ENCODE peak calls at places on chromosomes 16 and 17, in four cellular contexts. B is GM23338, P is breast epithelium, A is GM12878. O is an unnamed sample.

GRCh38 chr16:85173981-85174751 is 61.9 kb upstream of the CIBAR2 start:
- DNase-seq in P (no peak), A (no peak), B (peak), O (no peak)

GRCh38 chr16:70736454-70737376 is 50.9 kb upstream of the MTSS2 start:
- DNase-seq in P (no peak), B (peak), A (no peak), O (no peak)

GRCh38 chr17:16129441-16129840 is 85.9 kb downstream of the NCOR1 start:
- DNase-seq in P (no peak), B (no peak), A (no peak), O (no peak)

GRCh38 chr17:28792877-28793666 is 49.3 kb downstream of the TRAF4 start:
- DNase-seq in B (peak), P (no peak), A (no peak), O (no peak)

GRCh38 chr17:47792979-47793378 is 28.6 kb downstream of the OSBPL7 start:
- DNase-seq in B (no peak), P (no peak), A (no peak), O (no peak)

GRCh38 chr16:72987480-72987901 is 60.4 kb downstream of the ZFHX3 start:
- DNase-seq in P (peak), A (no peak), B (no peak), O (no peak)

GRCh38 chr17:42685831-42686230 is 3.5 kb downstream of the CNTNAP1 start:
- DNase-seq in A (no peak), B (no peak), P (no peak), O (no peak)

GRCh38 chr16:77213542-77214108 is 14.4 kb downstream of the SYCE1L start:
- DNase-seq in P (no peak), A (no peak), B (no peak), O (no peak)

GRCh38 chr16:69593756-69594155 is 28.0 kb downstream of the NFAT5 start:
- DNase-seq in A (no peak), P (no peak), B (no peak), O (no peak)

GRCh38 chr17:38958326-38958725 is 8.9 kb downstream of the FBXO47 start:
- DNase-seq in B (no peak), P (no peak), A (no peak), O (no peak)

GRCh38 chr17:2362416-2362815 is 25.1 kb downstream of the SGSM2 start:
- DNase-seq in A (no peak), B (no peak), P (no peak), O (no peak)

GRCh38 chr17:74427048-74427762 is 4.7 kb upstream of the GPRC5C start:
- DNase-seq in A (no peak), P (peak), B (peak), O (no peak)

GRCh38 chr16:14500791-14501190 is 129.3 kb downstream of the PARN start:
- DNase-seq in B (no peak), P (no peak), A (no peak), O (no peak)

GRCh38 chr17:1058423-1059130 is 61.6 kb downstream of the TIMM22 start:
- DNase-seq in P (no peak), B (peak), A (no peak), O (no peak)

GRCh38 chr17:79463421-79464309 is 147.2 kb downstream of the RBFOX3 start:
- DNase-seq in B (no peak), A (no peak), P (no peak), O (no peak)

GRCh38 chr17:33328129-33328528 is 35.0 kb upstream of the ASIC2 start:
- DNase-seq in A (no peak), B (peak), P (no peak), O (no peak)

GRCh38 chr16:7745321-7745720 is 412.7 kb downstream of the RBFOX1 start:
- DNase-seq in B (no peak), A (no peak), P (no peak), O (no peak)

GRCh38 chr17:51540151-51540550 is 279.8 kb downstream of the UTP18 start:
- DNase-seq in A (no peak), B (peak), P (no peak), O (no peak)

GRCh38 chr17:5344914-5345313 is 62.8 kb downstream of the RABEP1 start:
- DNase-seq in A (no peak), B (no peak), P (no peak), O (no peak)

GRCh38 chr16:22373662-22374310 is 633 bp downstream of the CDR2 start:
- DNase-seq in A (no peak), B (peak), P (peak), O (no peak)

GRCh38 chr17:9931144-9931543 is 26.1 kb upstream of the RCVRN start:
- DNase-seq in B (no peak), P (no peak), A (no peak), O (no peak)

GRCh38 chr16:70688266-70688742 is 2.5 kb upstream of the MTSS2 start:
- DNase-seq in B (peak), P (no peak), A (no peak), O (no peak)

GRCh38 chr17:5011928-5012327 is 14.2 kb downstream of the KIF1C start:
- DNase-seq in A (peak), B (no peak), P (no peak), O (no peak)

GRCh38 chr16:21158208-21159110 is at the start of gene LDAF1:
- DNase-seq in A (no peak), B (peak), P (peak), O (no peak)

GRCh38 chr17:81928497-81929252 is 1.1 kb upstream of the MAFG start:
- DNase-seq in A (no peak), B (no peak), P (no peak), O (no peak)

GRCh38 chr17:39150795-39151679 is at the start of gene PLXDC1:
- DNase-seq in B (no peak), P (no peak), A (no peak), O (no peak)

GRCh38 chr17:30990458-30990857 is 19.6 kb downstream of the RNF135 start:
- DNase-seq in A (no peak), P (no peak), B (no peak), O (no peak)

GRCh38 chr17:39621523-39622379 is 5.0 kb upstream of the PPP1R1B start:
- DNase-seq in A (peak), B (peak), P (peak), O (peak)

GRCh38 chr16:85577899-85578598 is 35.1 kb upstream of the GSE1 start:
- DNase-seq in B (no peak), A (no peak), P (no peak), O (no peak)

GRCh38 chr17:19724501-19725420 is 8.4 kb upstream of the SLC47A2 start:
- DNase-seq in P (peak), B (no peak), A (no peak), O (no peak)

GRCh38 chr17:68567581-68567980 is 33.6 kb downstream of the FAM20A start:
- DNase-seq in P (no peak), A (no peak), B (no peak), O (no peak)

GRCh38 chr16:79770244-79771064 is 169.9 kb upstream of the MAF start:
- DNase-seq in A (peak), B (peak), P (peak), O (no peak)

GRCh38 chr16:79768594-79768993 is 168.1 kb upstream of the MAF start:
- DNase-seq in A (no peak), P (no peak), B (no peak), O (no peak)

GRCh38 chr16:79769320-79770243 is 169.0 kb upstream of the MAF start:
- DNase-seq in B (no peak), A (no peak), P (no peak), O (no peak)

GRCh38 chr16:79767597-79768280 is 167.2 kb upstream of the MAF start:
- DNase-seq in B (peak), A (no peak), P (no peak), O (no peak)

GRCh38 chr16:79772028-79772427 is 171.5 kb upstream of the MAF start:
- DNase-seq in A (no peak), P (no peak), B (no peak), O (no peak)
- H3K4me3 ChIP-seq in A (no peak), P (no peak), B (no peak), O (no peak)

DNA sequence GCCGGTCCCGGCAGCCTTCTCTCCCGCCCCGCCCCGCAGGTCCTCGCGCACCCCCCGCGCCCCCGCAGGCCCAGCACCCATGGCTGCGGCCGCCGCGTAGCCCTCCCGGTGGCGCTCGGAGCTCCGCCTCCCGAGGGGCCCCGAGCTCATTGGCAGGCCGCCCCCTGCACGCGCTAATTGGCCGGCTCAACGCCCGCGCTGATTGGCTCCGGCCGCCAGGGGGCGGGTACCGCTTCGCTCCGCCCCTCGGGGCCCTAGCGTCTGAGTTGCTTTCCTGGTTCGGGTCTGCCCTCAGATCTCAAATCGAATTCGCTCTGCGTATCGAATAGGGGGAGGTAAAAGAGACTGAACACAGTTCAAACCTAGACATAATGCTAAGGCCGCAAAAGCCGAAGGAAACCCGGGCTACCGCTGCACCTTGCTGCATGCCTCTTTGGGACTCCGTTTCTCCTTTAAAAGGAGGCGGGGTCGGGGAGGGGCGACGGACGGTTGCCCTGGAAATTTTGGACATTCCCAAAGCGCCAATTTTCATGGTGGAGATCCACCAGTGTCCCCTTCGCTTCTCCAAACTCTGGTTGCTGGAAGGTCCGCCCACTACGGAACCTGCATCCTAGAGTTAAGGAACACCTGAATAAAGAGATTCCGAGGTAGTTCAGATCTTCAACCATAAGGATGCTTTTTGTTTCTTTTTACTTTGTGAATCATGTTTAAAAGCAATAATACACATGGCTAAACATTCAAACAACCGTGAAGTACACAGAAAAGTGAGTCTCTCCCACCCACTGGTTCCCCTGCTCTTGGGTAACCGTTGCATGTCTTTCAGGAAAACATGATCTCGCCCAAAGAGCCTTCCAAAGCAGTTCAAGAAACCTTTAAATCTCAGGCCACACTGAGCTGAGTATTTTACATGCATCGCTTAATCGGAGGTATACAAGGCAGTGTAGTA is at the start of gene DEXI:
- DNase-seq in A (peak), P (peak), B (peak), O (no peak)
- TF ChIP-seq POLR2AphosphoS5 in A (no peak), P (peak), B (peak), O (peak)

DNA sequence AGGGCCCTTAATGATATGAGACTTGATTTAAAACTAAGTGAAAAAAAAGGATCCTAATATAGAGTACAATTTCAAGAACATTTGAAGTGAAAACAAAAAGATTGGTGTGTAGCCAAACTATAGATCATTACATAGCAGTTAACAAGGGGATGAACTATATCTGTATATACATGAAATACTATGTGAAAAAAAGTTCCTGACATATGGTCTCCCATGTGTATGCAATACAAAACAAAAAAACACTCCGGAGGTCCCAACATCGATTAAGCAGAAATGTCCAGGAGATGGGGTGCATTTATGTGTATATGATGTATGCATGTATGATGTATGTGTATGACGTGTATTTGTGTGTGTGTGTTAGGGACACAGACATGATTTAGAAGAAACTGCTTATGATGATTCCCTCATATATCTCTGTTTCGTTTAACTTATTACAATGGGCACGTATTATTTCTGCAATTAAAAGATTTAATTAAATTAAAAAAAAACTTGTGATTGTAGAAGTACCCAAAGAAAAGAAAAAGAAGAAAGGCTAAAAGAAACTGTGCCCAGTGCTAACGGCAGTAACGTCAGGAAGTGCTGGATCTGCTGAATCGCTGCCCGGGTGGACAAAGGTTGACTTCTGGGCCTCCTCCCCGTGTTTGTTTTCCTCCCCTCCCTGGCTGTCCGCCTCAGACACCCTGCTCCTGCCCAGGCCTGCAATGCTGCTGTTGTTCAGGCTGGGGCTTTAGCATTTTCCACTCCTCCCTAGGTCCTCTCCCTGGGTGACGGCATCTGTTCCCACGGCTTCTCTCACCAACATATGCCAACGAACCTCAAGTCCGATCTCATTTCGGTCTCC is 36.9 kb downstream of the TBX4 start:
- DNase-seq in B (no peak), A (no peak), P (no peak), O (no peak)
- H3K4me3 ChIP-seq in B (no peak), A (no peak), P (no peak), O (no peak)

GRCh38 chr16:1940273-1941161 is 2.5 kb downstream of the MSRB1 start:
- DNase-seq in B (no peak), A (no peak), P (no peak), O (no peak)
- TF ChIP-seq POLR2AphosphoS5 in B (no peak), A (no peak), P (no peak), O (no peak)

GRCh38 chr16:3454093-3454492 is 10.6 kb downstream of the NAA60 start:
- DNase-seq in B (peak), A (no peak), P (no peak), O (no peak)
- H3K4me3 ChIP-seq in B (no peak), A (no peak), P (no peak), O (no peak)

GRCh38 chr17:45314761-45315549 is 1.9 kb downstream of the MAP3K14 start:
- DNase-seq in B (no peak), A (no peak), P (no peak), O (no peak)
- TF ChIP-seq POLR2AphosphoS5 in B (no peak), A (peak), P (no peak), O (no peak)

GRCh38 chr16:27107185-27107592 is 40.5 kb downstream of the C16orf82 start:
- DNase-seq in A (no peak), B (peak), P (no peak), O (no peak)

GRCh38 chr16:27109666-27110523 is 43.2 kb downstream of the C16orf82 start:
- DNase-seq in P (peak), B (peak), A (no peak), O (peak)

GRCh38 chr16:27108051-27108770 is 41.5 kb downstream of the C16orf82 start:
- DNase-seq in B (no peak), P (peak), A (no peak), O (no peak)

GRCh38 chr16:27110524-27110896 is 43.8 kb downstream of the C16orf82 start:
- DNase-seq in P (peak), A (no peak), B (no peak), O (no peak)

GRCh38 chr16:27108826-27109665 is 42.3 kb downstream of the C16orf82 start:
- DNase-seq in B (no peak), A (no peak), P (peak), O (no peak)
- H3K4me3 ChIP-seq in B (peak), A (no peak), P (peak), O (peak)

GRCh38 chr16:30144917-30145316 is 21.9 kb upstream of the MAPK3 start:
- DNase-seq in B (no peak), P (no peak), A (no peak), O (no peak)

GRCh38 chr16:30148101-30148500 is 25.1 kb upstream of the MAPK3 start:
- DNase-seq in P (no peak), B (no peak), A (no peak), O (no peak)

GRCh38 chr16:30143347-30143702 is 20.3 kb upstream of the MAPK3 start:
- DNase-seq in P (no peak), A (no peak), B (no peak), O (no peak)

GRCh38 chr16:30144017-30144416 is 21.0 kb upstream of the MAPK3 start:
- DNase-seq in P (no peak), A (no peak), B (no peak), O (no peak)

DNA sequence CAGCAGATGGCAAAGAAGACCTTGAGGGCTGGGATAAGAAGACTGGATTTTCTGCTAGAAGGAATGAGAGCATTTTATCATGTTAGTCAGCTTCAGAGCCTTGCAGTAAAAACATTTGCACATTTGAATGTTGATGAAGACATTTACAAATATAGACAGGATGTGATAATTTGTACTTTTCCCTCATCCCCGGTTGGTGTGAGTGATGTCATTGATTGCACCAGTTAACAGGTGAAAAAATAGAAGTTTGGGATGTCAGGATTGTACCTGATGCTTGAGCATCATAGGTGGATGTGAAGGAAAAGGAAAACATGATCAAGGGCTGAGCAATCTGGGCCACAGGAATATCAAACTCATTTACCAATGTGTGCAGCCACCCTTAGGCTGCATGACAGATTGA is 22.7 kb upstream of the MAPK3 start:
- DNase-seq in B (no peak), P (no peak), A (no peak), O (no peak)
- TF ChIP-seq POLR2AphosphoS5 in B (no peak), P (no peak), A (no peak), O (no peak)

GRCh38 chr16:23679274-23679985 is 741 bp downstream of the PLK1 start:
- DNase-seq in A (no peak), B (peak), P (no peak), O (no peak)
- H3K4me3 ChIP-seq in A (peak), B (peak), P (peak), O (peak)

GRCh38 chr17:27605409-27605808 is 25.6 kb upstream of the LGALS9 start:
- DNase-seq in A (no peak), B (no peak), P (no peak), O (no peak)

GRCh38 chr17:27603446-27603820 is 27.6 kb upstream of the LGALS9 start:
- DNase-seq in A (no peak), P (no peak), B (no peak), O (no peak)

GRCh38 chr17:27601975-27602302 is 29.0 kb upstream of the LGALS9 start:
- DNase-seq in A (no peak), P (no peak), B (no peak), O (no peak)

GRCh38 chr17:27602721-27603445 is 28.1 kb upstream of the LGALS9 start:
- DNase-seq in B (peak), A (no peak), P (peak), O (no peak)

GRCh38 chr17:27603870-27604794 is 26.9 kb upstream of the LGALS9 start:
- DNase-seq in B (no peak), A (no peak), P (no peak), O (no peak)
- TF ChIP-seq POLR2AphosphoS5 in B (no peak), A (no peak), P (no peak), O (no peak)

O was measured in SK-N-MC.